ENCODE peak calls at places on chromosomes 1 and 21, in eight cellular contexts. One of them, this sample, is unnamed.

GRCh38 chr1:158180741-158181576 is at the start of gene CD1D:
- DNase-seq in esophagus squamous epithelium: no peak
- DNase-seq in HFF-Myc: no peak
- DNase-seq in uterus: peak; percentile 47
- DNase-seq in left ventricle myocardium inferior: peak; percentile 33
- DNase-seq in fibroblast of pulmonary artery: peak; percentile 74
- DNase-seq in neural progenitor cell: peak; percentile 77
- DNase-seq in Peyer's patch: peak; percentile 73
- DNase-seq in this sample: no peak

GRCh38 chr1:41670558-41670957 is 186.1 kb upstream of the EDN2 start:
- DNase-seq in HFF-Myc: peak; percentile 36
- DNase-seq in neural progenitor cell: no peak
- DNase-seq in esophagus squamous epithelium: no peak
- DNase-seq in Peyer's patch: no peak
- DNase-seq in left ventricle myocardium inferior: no peak
- DNase-seq in fibroblast of pulmonary artery: no peak
- DNase-seq in uterus: no peak
- DNase-seq in this sample: peak; percentile 84

GRCh38 chr1:74161494-74161893 is 36.5 kb downstream of the LRRIQ3 start:
- DNase-seq in esophagus squamous epithelium: no peak
- DNase-seq in uterus: no peak
- DNase-seq in HFF-Myc: no peak
- DNase-seq in fibroblast of pulmonary artery: no peak
- DNase-seq in neural progenitor cell: no peak
- DNase-seq in left ventricle myocardium inferior: no peak
- DNase-seq in Peyer's patch: no peak
- DNase-seq in this sample: no peak

GRCh38 chr1:114384922-114385321 is 126.1 kb downstream of the TRIM33 start:
- DNase-seq in left ventricle myocardium inferior: no peak
- DNase-seq in neural progenitor cell: no peak
- DNase-seq in esophagus squamous epithelium: no peak
- DNase-seq in Peyer's patch: no peak
- DNase-seq in fibroblast of pulmonary artery: no peak
- DNase-seq in uterus: no peak
- DNase-seq in HFF-Myc: no peak
- DNase-seq in this sample: no peak

GRCh38 chr1:13830170-13830569 is 130.2 kb downstream of the PRDM2 start:
- DNase-seq in HFF-Myc: no peak
- DNase-seq in Peyer's patch: no peak
- DNase-seq in left ventricle myocardium inferior: no peak
- DNase-seq in uterus: no peak
- DNase-seq in esophagus squamous epithelium: no peak
- DNase-seq in fibroblast of pulmonary artery: no peak
- DNase-seq in neural progenitor cell: no peak
- DNase-seq in this sample: no peak

GRCh38 chr1:198125995-198126758 is 30.6 kb upstream of the NEK7 start:
- DNase-seq in HFF-Myc: no peak
- DNase-seq in left ventricle myocardium inferior: no peak
- DNase-seq in neural progenitor cell: no peak
- DNase-seq in fibroblast of pulmonary artery: peak; percentile 75
- DNase-seq in uterus: no peak
- DNase-seq in Peyer's patch: no peak
- DNase-seq in esophagus squamous epithelium: no peak
- DNase-seq in this sample: peak; percentile 71

GRCh38 chr1:116806245-116806644 is 52.0 kb downstream of the CD2 start:
- DNase-seq in uterus: no peak
- DNase-seq in neural progenitor cell: no peak
- DNase-seq in HFF-Myc: no peak
- DNase-seq in fibroblast of pulmonary artery: no peak
- DNase-seq in esophagus squamous epithelium: no peak
- DNase-seq in left ventricle myocardium inferior: no peak
- DNase-seq in Peyer's patch: no peak
- DNase-seq in this sample: no peak

GRCh38 chr1:3399732-3400131 is 54.7 kb upstream of the ARHGEF16 start:
- DNase-seq in Peyer's patch: no peak
- DNase-seq in fibroblast of pulmonary artery: no peak
- DNase-seq in neural progenitor cell: no peak
- DNase-seq in HFF-Myc: no peak
- DNase-seq in uterus: no peak
- DNase-seq in left ventricle myocardium inferior: no peak
- DNase-seq in esophagus squamous epithelium: no peak
- DNase-seq in this sample: no peak

GRCh38 chr1:84969489-84970250 is 27.2 kb downstream of the MCOLN2 start:
- DNase-seq in fibroblast of pulmonary artery: no peak
- DNase-seq in Peyer's patch: no peak
- DNase-seq in HFF-Myc: no peak
- DNase-seq in neural progenitor cell: no peak
- DNase-seq in uterus: no peak
- DNase-seq in esophagus squamous epithelium: no peak
- DNase-seq in left ventricle myocardium inferior: no peak
- DNase-seq in this sample: no peak

GRCh38 chr1:43936470-43937151 is 3.0 kb downstream of the ARTN start:
- DNase-seq in Peyer's patch: no peak
- DNase-seq in uterus: peak; percentile 35
- DNase-seq in neural progenitor cell: peak; percentile 80
- DNase-seq in HFF-Myc: no peak
- DNase-seq in fibroblast of pulmonary artery: peak; percentile 20
- DNase-seq in esophagus squamous epithelium: no peak
- DNase-seq in left ventricle myocardium inferior: peak; percentile 26
- DNase-seq in this sample: no peak

GRCh38 chr1:7679873-7680790 is 91.0 kb upstream of the VAMP3 start:
- DNase-seq in fibroblast of pulmonary artery: peak; percentile 27
- DNase-seq in uterus: peak; percentile 53
- DNase-seq in left ventricle myocardium inferior: peak; percentile 74
- DNase-seq in esophagus squamous epithelium: no peak
- DNase-seq in neural progenitor cell: peak; percentile 67
- DNase-seq in HFF-Myc: no peak
- DNase-seq in Peyer's patch: peak; percentile 60
- DNase-seq in this sample: peak; percentile 12

GRCh38 chr1:247146671-247147070 is 25.1 kb downstream of the ZNF124 start:
- DNase-seq in esophagus squamous epithelium: no peak
- DNase-seq in HFF-Myc: no peak
- DNase-seq in fibroblast of pulmonary artery: no peak
- DNase-seq in neural progenitor cell: peak; percentile 3
- DNase-seq in uterus: no peak
- DNase-seq in left ventricle myocardium inferior: no peak
- DNase-seq in Peyer's patch: no peak
- DNase-seq in this sample: no peak

GRCh38 chr1:169109561-169110134 is 3.2 kb downstream of the ATP1B1 start:
- DNase-seq in fibroblast of pulmonary artery: peak; percentile 95
- DNase-seq in neural progenitor cell: peak; percentile 33
- DNase-seq in uterus: peak; percentile 53
- DNase-seq in Peyer's patch: peak; percentile 86
- DNase-seq in HFF-Myc: peak; percentile 74
- DNase-seq in esophagus squamous epithelium: no peak
- DNase-seq in left ventricle myocardium inferior: peak; percentile 24
- DNase-seq in this sample: peak; percentile 64

GRCh38 chr1:65629788-65630187 is 162.9 kb upstream of the PDE4B start:
- DNase-seq in uterus: no peak
- DNase-seq in HFF-Myc: no peak
- DNase-seq in neural progenitor cell: no peak
- DNase-seq in fibroblast of pulmonary artery: no peak
- DNase-seq in Peyer's patch: no peak
- DNase-seq in esophagus squamous epithelium: no peak
- DNase-seq in left ventricle myocardium inferior: no peak
- DNase-seq in this sample: no peak

GRCh38 chr21:45048968-45049367 is 25.4 kb upstream of the ADARB1 start:
- DNase-seq in uterus: no peak
- DNase-seq in neural progenitor cell: no peak
- DNase-seq in esophagus squamous epithelium: no peak
- DNase-seq in HFF-Myc: no peak
- DNase-seq in Peyer's patch: no peak
- DNase-seq in fibroblast of pulmonary artery: no peak
- DNase-seq in left ventricle myocardium inferior: no peak
- DNase-seq in this sample: no peak

GRCh38 chr1:231421616-231421970 is 494 bp downstream of the EGLN1 start:
- DNase-seq in left ventricle myocardium inferior: peak; percentile 44
- DNase-seq in neural progenitor cell: no peak
- DNase-seq in HFF-Myc: no peak
- DNase-seq in Peyer's patch: peak; percentile 69
- DNase-seq in uterus: peak; percentile 46
- DNase-seq in esophagus squamous epithelium: no peak
- DNase-seq in fibroblast of pulmonary artery: peak; percentile 46
- DNase-seq in this sample: peak; percentile 71

GRCh38 chr21:16070207-16070651 is 340.4 kb downstream of the USP25 start:
- DNase-seq in esophagus squamous epithelium: no peak
- DNase-seq in left ventricle myocardium inferior: no peak
- DNase-seq in uterus: no peak
- DNase-seq in neural progenitor cell: no peak
- DNase-seq in Peyer's patch: no peak
- DNase-seq in fibroblast of pulmonary artery: no peak
- DNase-seq in HFF-Myc: no peak
- DNase-seq in this sample: no peak
- TF ChIP-seq CTCF in esophagus squamous epithelium: no peak
- TF ChIP-seq CTCF in left ventricle myocardium inferior: no peak
- TF ChIP-seq CTCF in uterus: peak; percentile 30
- TF ChIP-seq CTCF in neural progenitor cell: no peak
- TF ChIP-seq CTCF in Peyer's patch: no peak
- TF ChIP-seq CTCF in fibroblast of pulmonary artery: no peak
- TF ChIP-seq CTCF in HFF-Myc: peak; percentile 11
- TF ChIP-seq CTCF in this sample: no peak

GRCh38 chr1:230176871-230177411 is 109.9 kb downstream of the GALNT2 start:
- DNase-seq in HFF-Myc: no peak
- DNase-seq in Peyer's patch: peak; percentile 62
- DNase-seq in esophagus squamous epithelium: no peak
- DNase-seq in neural progenitor cell: peak; percentile 62
- DNase-seq in uterus: peak; percentile 75
- DNase-seq in left ventricle myocardium inferior: peak; percentile 80
- DNase-seq in fibroblast of pulmonary artery: peak; percentile 86
- DNase-seq in this sample: peak; percentile 36
- H3K4me3 ChIP-seq in HFF-Myc: no peak overlapping the region
- H3K4me3 ChIP-seq in Peyer's patch: no peak overlapping the region
- H3K4me3 ChIP-seq in esophagus squamous epithelium: no peak overlapping the region
- H3K4me3 ChIP-seq in neural progenitor cell: no peak overlapping the region
- H3K4me3 ChIP-seq in uterus: peak overlapping the region; percentile 23
- H3K4me3 ChIP-seq in left ventricle myocardium inferior: peak overlapping the region; percentile 56
- H3K4me3 ChIP-seq in fibroblast of pulmonary artery: peak overlapping the region; percentile 39
- H3K4me3 ChIP-seq in this sample: no peak overlapping the region

GRCh38 chr1:159839135-159839849 is 12.6 kb downstream of the SLAMF8 start:
- DNase-seq in uterus: no peak
- DNase-seq in neural progenitor cell: no peak
- DNase-seq in left ventricle myocardium inferior: no peak
- DNase-seq in HFF-Myc: no peak
- DNase-seq in esophagus squamous epithelium: no peak
- DNase-seq in Peyer's patch: no peak
- DNase-seq in fibroblast of pulmonary artery: no peak
- DNase-seq in this sample: no peak

GRCh38 chr1:159832309-159832708 is 5.6 kb downstream of the SLAMF8 start:
- DNase-seq in esophagus squamous epithelium: no peak
- DNase-seq in fibroblast of pulmonary artery: no peak
- DNase-seq in uterus: no peak
- DNase-seq in Peyer's patch: no peak
- DNase-seq in left ventricle myocardium inferior: no peak
- DNase-seq in HFF-Myc: no peak
- DNase-seq in neural progenitor cell: no peak
- DNase-seq in this sample: no peak

GRCh38 chr1:159838715-159839114 is 12.0 kb downstream of the SLAMF8 start:
- DNase-seq in HFF-Myc: no peak
- DNase-seq in fibroblast of pulmonary artery: no peak
- DNase-seq in neural progenitor cell: no peak
- DNase-seq in esophagus squamous epithelium: no peak
- DNase-seq in uterus: no peak
- DNase-seq in left ventricle myocardium inferior: no peak
- DNase-seq in Peyer's patch: no peak
- DNase-seq in this sample: no peak

GRCh38 chr1:159835366-159835765 is 8.7 kb downstream of the SLAMF8 start:
- DNase-seq in Peyer's patch: no peak
- DNase-seq in neural progenitor cell: no peak
- DNase-seq in left ventricle myocardium inferior: no peak
- DNase-seq in HFF-Myc: no peak
- DNase-seq in fibroblast of pulmonary artery: no peak
- DNase-seq in esophagus squamous epithelium: no peak
- DNase-seq in uterus: no peak
- DNase-seq in this sample: no peak

DNA sequence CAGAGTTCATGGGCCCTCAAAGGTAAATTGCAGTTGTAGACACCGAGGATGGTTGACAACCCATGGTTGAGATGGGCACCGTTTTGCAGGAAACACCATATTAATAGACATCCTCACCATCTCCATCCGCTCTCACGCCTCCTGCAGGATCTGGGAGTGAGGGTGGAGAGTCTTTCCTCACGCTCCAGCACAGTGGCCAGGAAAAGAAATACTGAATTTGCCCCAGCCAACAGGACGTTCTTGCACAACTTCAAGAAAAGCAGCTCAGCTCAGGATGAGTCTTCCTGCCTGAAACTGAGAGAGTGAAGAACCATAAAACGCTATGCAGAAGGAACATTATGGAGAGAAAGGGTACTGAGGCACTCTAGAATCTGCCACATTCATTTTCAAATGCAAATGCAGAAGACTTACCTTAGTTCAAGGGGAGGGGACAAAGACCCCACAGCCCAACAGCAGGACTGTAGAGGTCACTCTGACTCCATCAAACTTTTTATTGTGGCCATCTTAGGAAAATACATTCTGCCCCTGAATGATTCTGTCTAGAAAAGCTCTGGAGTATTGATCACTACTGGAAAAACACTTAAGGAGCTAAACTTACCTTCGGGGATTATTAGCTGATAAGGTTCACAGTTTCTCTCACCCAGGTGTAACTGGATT is 9.3 kb downstream of the SLAMF8 start:
- DNase-seq in esophagus squamous epithelium: no peak
- DNase-seq in uterus: no peak
- DNase-seq in neural progenitor cell: no peak
- DNase-seq in fibroblast of pulmonary artery: peak; percentile 24
- DNase-seq in left ventricle myocardium inferior: no peak
- DNase-seq in HFF-Myc: no peak
- DNase-seq in Peyer's patch: no peak
- DNase-seq in this sample: no peak
- TF ChIP-seq CTCF in esophagus squamous epithelium: no peak
- TF ChIP-seq CTCF in uterus: peak; percentile 10
- TF ChIP-seq CTCF in neural progenitor cell: peak; percentile 28
- TF ChIP-seq CTCF in fibroblast of pulmonary artery: peak; percentile 28
- TF ChIP-seq CTCF in left ventricle myocardium inferior: peak; percentile 38
- TF ChIP-seq CTCF in HFF-Myc: no peak
- TF ChIP-seq CTCF in Peyer's patch: peak; percentile 31
- TF ChIP-seq CTCF in this sample: no peak

GRCh38 chr1:22594396-22594795 is 31.1 kb downstream of the EPHA8 start:
- DNase-seq in esophagus squamous epithelium: no peak
- DNase-seq in Peyer's patch: no peak
- DNase-seq in fibroblast of pulmonary artery: no peak
- DNase-seq in left ventricle myocardium inferior: no peak
- DNase-seq in HFF-Myc: no peak
- DNase-seq in neural progenitor cell: no peak
- DNase-seq in uterus: no peak
- DNase-seq in this sample: no peak

GRCh38 chr1:22591576-22591975 is 28.3 kb downstream of the EPHA8 start:
- DNase-seq in left ventricle myocardium inferior: no peak
- DNase-seq in esophagus squamous epithelium: no peak
- DNase-seq in fibroblast of pulmonary artery: no peak
- DNase-seq in uterus: no peak
- DNase-seq in HFF-Myc: no peak
- DNase-seq in Peyer's patch: no peak
- DNase-seq in neural progenitor cell: no peak
- DNase-seq in this sample: no peak

GRCh38 chr1:22595108-22595507 is 31.8 kb downstream of the EPHA8 start:
- DNase-seq in neural progenitor cell: no peak
- DNase-seq in uterus: no peak
- DNase-seq in fibroblast of pulmonary artery: no peak
- DNase-seq in HFF-Myc: no peak
- DNase-seq in Peyer's patch: no peak
- DNase-seq in left ventricle myocardium inferior: no peak
- DNase-seq in esophagus squamous epithelium: no peak
- DNase-seq in this sample: no peak

GRCh38 chr1:22592051-22592450 is 28.8 kb downstream of the EPHA8 start:
- DNase-seq in Peyer's patch: no peak
- DNase-seq in esophagus squamous epithelium: no peak
- DNase-seq in fibroblast of pulmonary artery: no peak
- DNase-seq in left ventricle myocardium inferior: no peak
- DNase-seq in HFF-Myc: no peak
- DNase-seq in uterus: no peak
- DNase-seq in neural progenitor cell: no peak
- DNase-seq in this sample: no peak

GRCh38 chr1:22592919-22593790 is 29.9 kb downstream of the EPHA8 start:
- DNase-seq in uterus: no peak
- DNase-seq in esophagus squamous epithelium: no peak
- DNase-seq in left ventricle myocardium inferior: no peak
- DNase-seq in Peyer's patch: no peak
- DNase-seq in fibroblast of pulmonary artery: no peak
- DNase-seq in HFF-Myc: no peak
- DNase-seq in neural progenitor cell: no peak
- DNase-seq in this sample: no peak
- H3K4me3 ChIP-seq in uterus: no peak overlapping the region
- H3K4me3 ChIP-seq in esophagus squamous epithelium: no peak overlapping the region
- H3K4me3 ChIP-seq in left ventricle myocardium inferior: no peak overlapping the region
- H3K4me3 ChIP-seq in Peyer's patch: no peak overlapping the region
- H3K4me3 ChIP-seq in fibroblast of pulmonary artery: no peak overlapping the region
- H3K4me3 ChIP-seq in HFF-Myc: no peak overlapping the region
- H3K4me3 ChIP-seq in neural progenitor cell: no peak overlapping the region
- H3K4me3 ChIP-seq in this sample: no peak overlapping the region

This sample was measured in foreskin fibroblast.